ENCODE peak calls at places on chromosomes 1 and 21, in five cellular contexts. Y is fibroblast of the conjunctiva, P is neural progenitor cell, D is nephron progenitor cell, E is ureter. U is an unnamed sample.

GRCh38 chr1:208069317-208069716 is 158.4 kb upstream of the CD34 start:
- DNase-seq in D (no peak), E (no peak), P (no peak), Y (no peak), U (no peak)

GRCh38 chr1:1298861-1299685 is 8.7 kb downstream of the ACAP3 start:
- DNase-seq in D (peak; percentile 82), P (peak; percentile 89), Y (no peak), E (no peak), U (no peak)

GRCh38 chr1:78475888-78476610 is 14.7 kb upstream of the PTGFR start:
- DNase-seq in Y (no peak), D (no peak), E (no peak), P (no peak), U (no peak)

GRCh38 chr1:50275564-50275963 is 147.7 kb downstream of the DMRTA2 start:
- DNase-seq in Y (no peak), P (no peak), E (no peak), D (peak; percentile 23), U (no peak)

GRCh38 chr1:56073614-56074356 is 505.6 kb downstream of the PLPP3 start:
- DNase-seq in E (peak; percentile 81), Y (peak; percentile 91), P (no peak), D (no peak), U (no peak)

GRCh38 chr21:17270234-17270633 is 242.6 kb upstream of the CXADR start:
- DNase-seq in Y (peak; percentile 61), P (peak; percentile 38), D (no peak), E (no peak), U (peak; percentile 72)

GRCh38 chr1:16173447-16174260 is 17.8 kb upstream of the EPHA2 start:
- DNase-seq in Y (no peak), D (no peak), E (peak; percentile 92), P (no peak), U (no peak)

GRCh38 chr1:8365661-8366362 is 47.9 kb downstream of the SLC45A1 start:
- DNase-seq in E (no peak), P (no peak), Y (no peak), D (no peak), U (no peak)